ENCODE peak calls at places on chromosomes 3 and 15, in eight cellular contexts. F is body of pancreas; U is mammary epithelial cell; D is neuronal stem cell; M is mesenchymal stem cell; H is BJ; Z is CD4-positive, alpha-beta T cell; R is neural progenitor cell. T is an unnamed sample.

GRCh38 chr3:33877187-33877586 is 78.8 kb downstream of the PDCD6IP start:
- DNase-seq in F (no peak), U (no peak), D (no peak), M (no peak), H (no peak), Z (no peak), R (no peak), T (no peak)

GRCh38 chr3:86993704-86994103 is 2.8 kb upstream of the VGLL3 start:
- DNase-seq in F (no peak), U (no peak), D (no peak), M (peak; percentile 74), H (peak; percentile 41), Z (no peak), R (no peak), T (no peak)

GRCh38 chr15:28895146-28895545 is 9.4 kb downstream of the APBA2 start:
- DNase-seq in F (no peak), U (no peak), D (no peak), M (no peak), H (no peak), Z (no peak), R (no peak), T (no peak)

GRCh38 chr15:25439456-25439836 is 622 bp upstream of the UBE3A start:
- DNase-seq in F (peak; percentile 59), U (peak; percentile 34), D (peak; percentile 2), M (no peak), H (no peak), Z (no peak), R (no peak), T (no peak)

GRCh38 chr15:59165726-59166125 is 40.9 kb upstream of the LDHAL6B start:
- DNase-seq in F (peak; percentile 30), U (peak; percentile 88), D (no peak), M (no peak), H (no peak), Z (no peak), R (no peak), T (peak; percentile 24)

GRCh38 chr3:171615742-171616141 is 155.5 kb upstream of the TNIK start:
- DNase-seq in F (no peak), U (peak; percentile 34), D (no peak), M (no peak), H (no peak), Z (no peak), R (no peak), T (no peak)

GRCh38 chr3:130242850-130243569 is 102.5 kb upstream of the COL6A5 start:
- DNase-seq in F (no peak), U (peak; percentile 8), D (no peak), M (peak; percentile 18), H (no peak), Z (no peak), R (peak; percentile 8), T (no peak)

GRCh38 chr3:128279594-128279880 is 126.3 kb downstream of the EEFSEC start:
- DNase-seq in F (no peak), U (no peak), D (no peak), M (no peak), H (no peak), Z (no peak), R (no peak), T (peak; percentile 48)

GRCh38 chr3:148601766-148602685 is 95.7 kb upstream of the AGTR1 start:
- DNase-seq in F (no peak), U (no peak), D (no peak), M (peak; percentile 10), H (no peak), Z (no peak), R (no peak), T (no peak)

GRCh38 chr3:133745981-133746721 is at the start of gene TF:
- DNase-seq in F (no peak), U (no peak), D (no peak), M (no peak), H (no peak), Z (no peak), R (no peak), T (no peak)

GRCh38 chr3:160941885-160942494 is 163.2 kb downstream of the B3GALNT1 start:
- DNase-seq in F (peak; percentile 75), U (peak; percentile 45), D (peak; percentile 41), M (peak; percentile 79), H (no peak), Z (peak; percentile 61), R (peak; percentile 54), T (peak; percentile 88)

GRCh38 chr3:112640864-112641751 is at the start of gene CCDC80:
- DNase-seq in F (no peak), U (peak; percentile 97), D (no peak), M (peak; percentile 99), H (peak; percentile 78), Z (no peak), R (peak; percentile 23), T (no peak)

GRCh38 chr15:59691194-59691805 is 2.2 kb upstream of the BNIP2 start:
- DNase-seq in F (peak; percentile 33), U (peak; percentile 38), D (no peak), M (peak; percentile 67), H (no peak), Z (peak; percentile 28), R (peak; percentile 37), T (no peak)

GRCh38 chr3:168648321-168648720 is 552.6 kb upstream of the GOLIM4 start:
- DNase-seq in F (no peak), U (no peak), D (no peak), M (no peak), H (no peak), Z (no peak), R (no peak), T (no peak)

GRCh38 chr15:100879046-100879445 is 585 bp upstream of the ALDH1A3 start:
- DNase-seq in F (peak; percentile 23), U (no peak), D (no peak), M (peak; percentile 10), H (no peak), Z (no peak), R (peak; percentile 65), T (peak; percentile 68)

GRCh38 chr3:51935886-51936755 is 5.6 kb downstream of the RRP9 start:
- DNase-seq in F (no peak), U (no peak), D (no peak), M (no peak), H (no peak), Z (no peak), R (no peak), T (no peak)

DNA sequence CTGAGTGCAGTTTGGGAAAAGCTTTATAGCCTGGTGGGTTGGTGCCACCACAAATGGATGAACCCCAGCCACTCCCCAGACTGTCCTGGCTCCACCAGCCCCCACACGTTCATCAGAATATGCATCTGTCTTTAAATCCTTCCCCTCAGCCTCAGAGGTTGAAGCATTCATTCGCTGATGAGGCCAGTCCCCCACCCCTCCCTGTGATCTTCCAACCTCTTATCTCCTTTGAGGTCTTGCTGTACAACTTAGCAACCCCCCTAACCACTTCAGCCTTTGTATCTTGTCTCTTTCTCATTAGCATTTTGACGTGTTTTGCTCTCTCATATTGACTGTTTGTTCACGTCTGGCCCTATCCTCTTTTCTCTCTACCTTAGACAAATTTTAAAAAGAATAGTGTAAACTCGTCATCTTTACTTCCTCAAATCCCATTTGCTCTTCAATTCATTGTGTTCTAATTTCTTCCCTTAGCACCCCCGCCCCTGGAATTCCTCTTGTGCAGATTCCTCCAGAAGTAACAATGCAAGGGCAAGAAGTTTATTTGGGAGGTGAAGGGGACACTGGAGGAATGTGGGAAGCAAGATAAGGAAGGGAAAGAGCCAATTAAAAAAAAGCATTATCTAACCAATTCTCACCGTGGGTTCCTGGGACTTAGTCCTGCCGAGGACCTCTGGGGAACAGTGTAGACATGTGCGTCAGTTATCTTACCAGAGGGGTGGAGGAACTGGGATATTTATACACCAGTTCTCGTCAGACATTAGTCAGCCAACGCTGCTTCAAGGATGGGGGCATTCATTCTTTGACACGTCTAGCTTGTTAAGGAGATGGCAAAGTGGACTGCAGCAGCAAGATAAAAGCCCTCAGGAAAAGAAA is 38.6 kb downstream of the MOBP start:
- DNase-seq in F (no peak), U (no peak), D (no peak), M (no peak), H (no peak), Z (no peak), R (peak; percentile 35), T (peak; percentile 80)
- H3K27me3 ChIP-seq in F (no peaks in the 10 kb centered on the region), U (peaks cover 27% of the 10 kb centered on the region), D (no peaks in the 10 kb centered on the region), M (peaks cover 31% of the 10 kb centered on the region), H (peaks cover 14% of the 10 kb centered on the region), Z (peaks cover 26% of the 10 kb centered on the region), R (no peaks in the 10 kb centered on the region), T (no peaks in the 10 kb centered on the region)

DNA sequence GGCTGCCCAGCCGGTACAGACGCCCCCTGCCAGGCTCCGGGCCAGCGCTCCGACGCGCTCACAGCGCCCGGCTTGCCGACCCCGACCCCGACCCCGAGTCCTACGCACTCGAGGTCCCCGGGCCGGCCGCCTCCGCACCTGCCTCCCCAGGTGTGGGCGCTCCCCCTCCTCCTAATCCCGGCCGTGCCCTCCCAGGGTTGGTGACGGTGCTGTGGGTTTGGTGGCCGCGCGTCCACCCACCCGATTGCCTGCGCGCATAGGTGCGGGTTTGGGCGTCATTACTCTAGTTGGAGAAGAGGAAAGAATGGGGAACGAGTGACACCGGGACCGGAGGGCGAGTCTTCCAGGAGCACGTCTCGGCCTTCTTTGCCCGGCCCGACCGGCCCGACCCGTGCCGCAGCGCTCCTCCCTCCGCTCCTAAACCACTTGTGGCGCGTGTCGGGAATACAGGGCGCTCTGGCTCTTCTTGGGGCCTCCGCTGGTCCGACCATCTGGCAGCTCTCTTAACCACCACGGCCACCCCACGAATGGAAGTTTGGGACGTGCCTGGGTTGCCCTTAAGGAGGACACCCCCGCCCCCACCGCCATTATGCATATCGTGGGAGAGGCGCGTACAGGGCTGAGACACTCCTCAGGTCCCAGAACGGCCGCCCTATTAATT is 814 bp upstream of the THRB start:
- DNase-seq in F (peak; percentile 74), U (peak; percentile 67), D (peak; percentile 31), M (peak; percentile 62), H (no peak), Z (no peak), R (peak; percentile 77), T (peak; percentile 88)
- H3K27me3 ChIP-seq in F (no peaks in the 10 kb centered on the region), U (no peaks in the 10 kb centered on the region), D (no peaks in the 10 kb centered on the region), M (no peaks in the 10 kb centered on the region), H (peaks cover 10% of the 10 kb centered on the region), Z (peaks cover 49% of the 10 kb centered on the region), R (peaks cover 53% of the 10 kb centered on the region), T (peaks cover 57% of the 10 kb centered on the region)

DNA sequence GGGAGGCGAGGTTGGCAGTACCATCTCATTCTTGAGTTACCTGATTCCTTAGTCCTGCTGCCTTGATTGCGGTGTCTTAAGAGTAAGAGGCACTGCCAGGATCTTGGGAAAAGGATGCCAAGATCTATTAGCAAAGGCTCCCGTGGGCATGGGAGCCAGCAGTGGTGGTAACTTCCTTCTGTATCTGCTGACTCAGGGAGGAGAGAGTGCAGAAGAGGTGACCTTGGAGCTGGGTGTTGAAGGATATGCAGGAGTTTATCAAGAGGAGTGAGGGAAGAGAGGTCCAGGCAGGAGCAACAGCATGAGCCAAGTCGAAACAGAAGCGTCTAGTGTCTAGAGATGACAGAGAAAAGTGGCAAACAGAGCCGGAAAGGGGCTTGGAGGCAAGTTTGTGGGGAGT is 4.5 kb downstream of the MESP2 start:
- DNase-seq in F (no peak), U (no peak), D (no peak), M (no peak), H (no peak), Z (no peak), R (no peak), T (no peak)
- H3K27me3 ChIP-seq in F (no peaks in the 10 kb centered on the region), U (no peaks in the 10 kb centered on the region), D (peaks cover 7% of the 10 kb centered on the region), M (no peaks in the 10 kb centered on the region), H (no peaks in the 10 kb centered on the region), Z (peaks cover 16% of the 10 kb centered on the region), R (peaks cover 33% of the 10 kb centered on the region), T (peaks cover 30% of the 10 kb centered on the region)

DNA sequence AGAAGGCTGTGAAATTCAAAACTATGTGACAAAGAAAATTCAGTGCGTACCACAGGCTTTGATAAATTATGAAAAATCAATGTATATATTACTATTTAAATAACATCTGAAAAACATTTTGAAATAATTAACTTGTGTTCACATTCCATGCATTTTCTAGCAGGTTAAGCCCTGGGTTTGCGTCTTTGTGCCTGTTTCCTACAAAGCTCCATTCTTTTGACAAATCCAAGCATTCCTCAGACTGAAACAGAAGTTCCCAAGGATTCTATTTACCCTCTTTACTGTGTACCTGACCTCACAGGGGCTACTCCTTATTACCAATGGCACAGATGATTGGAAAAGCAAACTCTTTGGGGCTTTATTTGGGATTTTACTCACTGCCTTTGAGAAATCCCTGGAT is 1.9 kb downstream of the PAQR9 start:
- DNase-seq in F (no peak), U (no peak), D (no peak), M (no peak), H (no peak), Z (no peak), R (peak; percentile 47), T (no peak)
- H3K27me3 ChIP-seq in F (no peaks in the 10 kb centered on the region), U (no peaks in the 10 kb centered on the region), D (no peaks in the 10 kb centered on the region), M (peaks cover 13% of the 10 kb centered on the region), H (peaks cover 22% of the 10 kb centered on the region), Z (peaks cover 65% of the 10 kb centered on the region), R (peaks cover 58% of the 10 kb centered on the region), T (peaks cover 22% of the 10 kb centered on the region)

T was measured in endodermal cell.